ENCODE peak calls at places on chromosomes 6 and 20, in nine cellular contexts. J is progenitor cell of endocrine pancreas, U is LoVo, A is ELF-1, N is ecto neural progenitor cell, F is transverse colon, Q is AG09309, Z is left cardiac atrium, O is HCEC 1CT. W is an unnamed sample.

GRCh38 chr20:3406481-3407425 is 716 bp downstream of the DNAAF9 start:
- DNase-seq in J (no peak), U (no peak), A (peak; percentile 24), N (peak; percentile 53), F (peak; percentile 21), Q (peak; percentile 21), Z (peak; percentile 69), O (peak; percentile 59), W (peak; percentile 36)

GRCh38 chr6:41730531-41731436 is 4.6 kb downstream of the TFEB start:
- DNase-seq in J (no peak), U (no peak), A (no peak), N (no peak), F (no peak), Q (no peak), Z (no peak), O (no peak), W (no peak)

GRCh38 chr6:28105286-28105685 is 19.1 kb upstream of the ZSCAN16 start:
- DNase-seq in J (no peak), U (peak; percentile 36), A (no peak), N (no peak), F (no peak), Q (no peak), Z (no peak), O (peak; percentile 36), W (no peak)

GRCh38 chr6:148747493-148748160 is 797 bp downstream of the UST start:
- DNase-seq in J (peak; percentile 32), U (peak; percentile 56), A (peak; percentile 79), N (peak; percentile 81), F (peak; percentile 53), Q (no peak), Z (peak; percentile 37), O (peak; percentile 41), W (peak; percentile 30)

GRCh38 chr20:64130876-64131275 is 23.5 kb upstream of the NPBWR2 start:
- DNase-seq in J (no peak), U (no peak), A (no peak), N (no peak), F (no peak), Q (no peak), Z (no peak), O (no peak), W (no peak)

GRCh38 chr6:75602164-75602896 is 650 bp downstream of the SENP6 start:
- DNase-seq in J (peak; percentile 36), U (peak; percentile 26), A (peak; percentile 72), N (peak; percentile 78), F (peak; percentile 33), Q (no peak), Z (peak; percentile 53), O (peak; percentile 42), W (no peak)

GRCh38 chr6:45791181-45791580 is 224.5 kb downstream of the CLIC5 start:
- DNase-seq in J (no peak), U (no peak), A (no peak), N (no peak), F (no peak), Q (no peak), Z (no peak), O (peak; percentile 64), W (no peak)

GRCh38 chr6:165684333-165684732 is 21.3 kb upstream of the PDE10A start:
- DNase-seq in J (no peak), U (no peak), A (no peak), N (no peak), F (no peak), Q (no peak), Z (no peak), O (no peak), W (no peak)

GRCh38 chr6:135030532-135031178 is 24.0 kb downstream of the HBS1L start:
- DNase-seq in J (no peak), U (no peak), A (no peak), N (no peak), F (no peak), Q (no peak), Z (no peak), O (peak; percentile 17), W (no peak)

GRCh38 chr6:158047120-158047518 is 65.5 kb downstream of the SYNJ2 start:
- DNase-seq in J (no peak), U (peak; percentile 79), A (no peak), N (no peak), F (peak; percentile 56), Q (peak; percentile 55), Z (peak; percentile 39), O (no peak), W (peak; percentile 56)

GRCh38 chr6:39077882-39078594 is 29.5 kb downstream of the GLP1R start:
- DNase-seq in J (no peak), U (no peak), A (no peak), N (no peak), F (no peak), Q (no peak), Z (no peak), O (no peak), W (no peak)

GRCh38 chr20:45117581-45117980 is 2.6 kb upstream of the WFDC5 start:
- DNase-seq in J (no peak), U (peak; percentile 6), A (no peak), N (no peak), F (peak; percentile 60), Q (no peak), Z (no peak), O (no peak), W (peak; percentile 98)

GRCh38 chr6:55825402-55826051 is 49.9 kb downstream of the BMP5 start:
- DNase-seq in J (no peak), U (no peak), A (no peak), N (no peak), F (no peak), Q (peak; percentile 27), Z (no peak), O (peak; percentile 83), W (no peak)

GRCh38 chr20:49669601-49670189 is 44.0 kb downstream of the B4GALT5 start:
- DNase-seq in J (no peak), U (no peak), A (no peak), N (no peak), F (no peak), Q (no peak), Z (no peak), O (no peak), W (no peak)

GRCh38 chr6:52155791-52156576 is 30.2 kb upstream of the IL17A start:
- DNase-seq in J (no peak), U (peak; percentile 33), A (peak; percentile 26), N (no peak), F (no peak), Q (no peak), Z (no peak), O (no peak), W (no peak)

GRCh38 chr6:23176883-23177282 is 607.5 kb downstream of the HDGFL1 start:
- DNase-seq in J (no peak), U (no peak), A (no peak), N (no peak), F (no peak), Q (no peak), Z (peak; percentile 35), O (no peak), W (no peak)

GRCh38 chr20:25136643-25137559 is 55.0 kb upstream of the VSX1 start:
- DNase-seq in J (no peak), U (peak; percentile 64), A (peak; percentile 14), N (no peak), F (peak; percentile 38), Q (peak; percentile 79), Z (peak; percentile 80), O (peak; percentile 89), W (peak; percentile 7)

GRCh38 chr6:72422126-72422680 is 199.7 kb upstream of the KCNQ5 start:
- DNase-seq in J (no peak), U (peak; percentile 16), A (no peak), N (no peak), F (no peak), Q (peak; percentile 29), Z (no peak), O (peak; percentile 23), W (no peak)

GRCh38 chr6:75735491-75736186 is 13.4 kb upstream of the MYO6 start:
- DNase-seq in J (no peak), U (peak; percentile 72), A (no peak), N (no peak), F (no peak), Q (no peak), Z (no peak), O (peak; percentile 60), W (peak; percentile 85)

GRCh38 chr20:47862841-47863240 is 77.6 kb upstream of the SULF2 start:
- DNase-seq in J (no peak), U (no peak), A (no peak), N (no peak), F (no peak), Q (no peak), Z (no peak), O (no peak), W (no peak)

GRCh38 chr6:16723833-16724232 is 37.4 kb downstream of the ATXN1 start:
- DNase-seq in J (no peak), U (peak; percentile 43), A (peak; percentile 14), N (no peak), F (no peak), Q (peak; percentile 83), Z (no peak), O (peak; percentile 97), W (peak; percentile 75)